ENCODE peak calls at places on chromosomes 5 and 9, in ten cellular contexts. V, S, R, Q, J, N, C, T, M and U are unnamed samples.

GRCh38 chr9:134324359-134325095 is 1.7 kb upstream of the RXRA start:
- DNase-seq in T (no peak), C (peak; percentile 37), N (no peak), V (no peak), Q (no peak), R (peak; percentile 68), S (no peak), J (no peak), M (no peak), U (no peak)

GRCh38 chr5:179900206-179900605 is 7.5 kb downstream of the TBC1D9B start:
- DNase-seq in S (no peak), N (no peak), C (no peak), M (no peak), R (no peak), T (no peak), Q (no peak), J (no peak), V (no peak), U (no peak)

GRCh38 chr9:123753669-123754307 is 176.1 kb downstream of the DENND1A start:
- DNase-seq in J (no peak), N (no peak), V (no peak), R (no peak), C (no peak), Q (no peak), M (no peak), T (no peak), S (no peak), U (no peak)

GRCh38 chr5:34817558-34818351 is 21.2 kb upstream of the TTC23L start:
- DNase-seq in J (no peak), T (no peak), V (no peak), R (no peak), C (no peak), N (no peak), S (no peak), M (no peak), Q (no peak), U (no peak)

GRCh38 chr5:143229896-143230675 is 173.4 kb downstream of the NR3C1 start:
- DNase-seq in J (peak; percentile 47), S (no peak), C (no peak), M (no peak), R (peak; percentile 27), T (peak; percentile 24), N (no peak), Q (no peak), V (peak; percentile 9), U (no peak)

GRCh38 chr5:154131817-154132216 is 58.7 kb upstream of the GALNT10 start:
- DNase-seq in C (no peak), J (no peak), N (no peak), R (no peak), T (no peak), Q (no peak), V (no peak), M (no peak), S (no peak), U (no peak)

GRCh38 chr5:132109494-132110053 is 36.0 kb downstream of the CSF2 start:
- DNase-seq in T (no peak), V (no peak), R (no peak), S (no peak), N (no peak), Q (no peak), J (no peak), M (no peak), C (no peak), U (no peak)

GRCh38 chr9:92727716-92728700 is 36.6 kb downstream of the BICD2 start:
- DNase-seq in R (no peak), N (no peak), T (no peak), Q (no peak), C (peak; percentile 6), V (no peak), S (no peak), M (no peak), J (no peak), U (no peak)

GRCh38 chr5:39015743-39016586 is 58.2 kb downstream of the RICTOR start:
- DNase-seq in N (no peak), Q (no peak), C (no peak), S (peak; percentile 56), V (no peak), R (no peak), J (peak; percentile 69), M (peak; percentile 73), T (no peak), U (no peak)

GRCh38 chr5:115571441-115571878 is 26.9 kb upstream of the FEM1C start:
- DNase-seq in J (no peak), V (peak; percentile 54), M (no peak), N (peak; percentile 46), S (peak; percentile 74), T (no peak), Q (no peak), R (no peak), C (no peak), U (no peak)

GRCh38 chr9:132003904-132004303 is 75.8 kb downstream of the MED27 start:
- DNase-seq in V (no peak), M (no peak), Q (no peak), N (no peak), J (no peak), R (peak; percentile 56), T (no peak), S (no peak), C (no peak), U (peak; percentile 72)

GRCh38 chr9:78612089-78612488 is 315.2 kb downstream of the PSAT1 start:
- DNase-seq in Q (no peak), R (no peak), V (no peak), C (no peak), S (no peak), N (no peak), J (no peak), T (no peak), M (no peak), U (no peak)

GRCh38 chr9:15298362-15298761 is 8.7 kb downstream of the TTC39B start:
- DNase-seq in V (no peak), T (no peak), Q (no peak), S (no peak), M (no peak), N (no peak), J (no peak), R (no peak), C (no peak), U (no peak)

GRCh38 chr5:31481531-31481930 is 50.4 kb downstream of the DROSHA start:
- DNase-seq in J (no peak), R (no peak), Q (no peak), M (no peak), S (no peak), T (no peak), N (no peak), V (no peak), C (no peak), U (no peak)

GRCh38 chr9:13555989-13556500 is 276.6 kb upstream of the MPDZ start:
- DNase-seq in Q (no peak), V (no peak), J (no peak), N (peak; percentile 77), C (no peak), T (no peak), S (no peak), R (no peak), M (no peak), U (no peak)

GRCh38 chr9:133956520-133957076 is 35.5 kb downstream of the VAV2 start:
- DNase-seq in S (peak; percentile 46), V (peak; percentile 37), Q (no peak), R (no peak), J (no peak), T (no peak), N (no peak), C (peak; percentile 78), M (peak; percentile 73), U (no peak)

GRCh38 chr9:8078641-8079140 is 279.1 kb upstream of the DMAC1 start:
- DNase-seq in T (no peak), M (no peak), S (no peak), V (no peak), J (no peak), N (no peak), R (peak; percentile 18), Q (no peak), C (no peak), U (no peak)

GRCh38 chr9:107044872-107045271 is 181.9 kb downstream of the ZNF462 start:
- DNase-seq in C (no peak), Q (no peak), T (no peak), V (no peak), M (no peak), N (no peak), J (peak; percentile 58), R (peak; percentile 7), S (no peak), U (no peak)

GRCh38 chr9:121009657-121010056 is 40.4 kb downstream of the C5 start:
- DNase-seq in Q (no peak), S (no peak), M (no peak), V (no peak), T (no peak), N (no peak), J (no peak), C (no peak), R (peak; percentile 15), U (no peak)

GRCh38 chr9:128633601-128634000 is 23.0 kb downstream of the DYNC2I2 start:
- DNase-seq in Q (no peak), V (no peak), C (no peak), S (no peak), N (no peak), M (no peak), T (no peak), J (no peak), R (no peak), U (no peak)